ENCODE peak calls at places on chromosomes 5 and 9, in nine cellular contexts. M is AG10803; O is endodermal cell; R is NB4; T is keratinocyte; N is mesothelial cell of epicardium; E is cardiac muscle cell; X is CD8-positive, alpha-beta T cell; Z is spleen. V is an unnamed sample.
A peak's percentile ranks its signal among the peaks of the same experiment; 100 is the strongest.

GRCh38 chr9:81669011-81669739 is 20.2 kb downstream of the TLE1 start:
- DNase-seq in M (no peak), O (no peak), T (no peak), N (no peak), X (no peak), Z (no peak), R (no peak), E (no peak), V (no peak)

GRCh38 chr9:86921141-86921868 is 26.0 kb downstream of the GAS1 start:
- DNase-seq in N (no peak), Z (no peak), M (peak; percentile 57), X (no peak), O (no peak), T (no peak), E (no peak), R (no peak), V (no peak)

GRCh38 chr9:115063058-115063850 is 54.7 kb downstream of the TNC start:
- DNase-seq in T (peak; percentile 28), M (peak; percentile 55), Z (no peak), O (no peak), E (peak; percentile 25), R (no peak), X (no peak), N (no peak), V (no peak)

GRCh38 chr9:33264473-33265177 is at the start of the genes BAG1 and CHMP5:
- DNase-seq in M (peak; percentile 99), X (peak; percentile 100), R (peak; percentile 100), O (peak; percentile 100), N (peak; percentile 100), E (peak; percentile 100), T (peak; percentile 99), Z (peak; percentile 100), V (peak; percentile 99)

GRCh38 chr5:32710859-32711692 is at the start of gene NPR3:
- DNase-seq in E (peak; percentile 48), O (no peak), T (no peak), Z (no peak), X (no peak), N (no peak), M (peak; percentile 76), R (no peak), V (no peak)

GRCh38 chr5:132591140-132591539 is 34.4 kb downstream of the RAD50 start:
- DNase-seq in X (no peak), O (no peak), M (peak; percentile 4), N (no peak), R (peak; percentile 11), Z (no peak), E (peak; percentile 21), T (no peak), V (peak; percentile 20)

GRCh38 chr5:143636951-143637528 is 174.9 kb upstream of the HMHB1 start:
- DNase-seq in O (no peak), R (no peak), Z (no peak), E (peak; percentile 53), T (no peak), N (no peak), X (no peak), M (peak; percentile 52), V (no peak)

GRCh38 chr9:88721028-88721427 is 186.1 kb downstream of the NXNL2 start:
- DNase-seq in R (no peak), M (no peak), E (no peak), N (no peak), X (no peak), T (no peak), Z (no peak), O (no peak), V (no peak)

GRCh38 chr9:88537743-88538055 is 2.7 kb downstream of the NXNL2 start:
- DNase-seq in T (no peak), E (peak; percentile 91), M (peak; percentile 96), N (no peak), X (no peak), R (peak; percentile 86), Z (peak; percentile 58), O (peak; percentile 56), V (no peak)

GRCh38 chr5:96687812-96688453 is 25.8 kb downstream of the CAST start:
- DNase-seq in X (no peak), R (peak; percentile 58), N (no peak), T (no peak), O (no peak), E (peak; percentile 75), Z (no peak), M (peak; percentile 55), V (peak; percentile 46)
- TF ChIP-seq CTCF in X (no peak), R (peak; percentile 46), N (peak; percentile 79), T (peak; percentile 70), O (peak; percentile 82), E (peak; percentile 70), Z (peak; percentile 60), M (peak; percentile 63), V (peak; percentile 54)

GRCh38 chr9:34634551-34634945 is 3.0 kb downstream of the SIGMAR1 start:
- DNase-seq in Z (no peak), R (no peak), X (no peak), E (no peak), N (no peak), O (no peak), M (no peak), T (no peak), V (no peak)

GRCh38 chr9:34638138-34638445 is 505 bp upstream of the SIGMAR1 start:
- DNase-seq in X (no peak), N (no peak), Z (no peak), R (no peak), E (no peak), T (no peak), O (no peak), M (no peak), V (no peak)

GRCh38 chr9:34635556-34635955 is 2.0 kb downstream of the SIGMAR1 start:
- DNase-seq in O (no peak), R (no peak), M (no peak), X (no peak), Z (no peak), T (no peak), E (no peak), N (no peak), V (no peak)

GRCh38 chr9:34636791-34637355 is 714 bp downstream of the SIGMAR1 start:
- DNase-seq in N (no peak), Z (no peak), X (no peak), T (no peak), O (no peak), E (peak; percentile 49), R (peak; percentile 64), M (peak; percentile 35), V (no peak)

DNA sequence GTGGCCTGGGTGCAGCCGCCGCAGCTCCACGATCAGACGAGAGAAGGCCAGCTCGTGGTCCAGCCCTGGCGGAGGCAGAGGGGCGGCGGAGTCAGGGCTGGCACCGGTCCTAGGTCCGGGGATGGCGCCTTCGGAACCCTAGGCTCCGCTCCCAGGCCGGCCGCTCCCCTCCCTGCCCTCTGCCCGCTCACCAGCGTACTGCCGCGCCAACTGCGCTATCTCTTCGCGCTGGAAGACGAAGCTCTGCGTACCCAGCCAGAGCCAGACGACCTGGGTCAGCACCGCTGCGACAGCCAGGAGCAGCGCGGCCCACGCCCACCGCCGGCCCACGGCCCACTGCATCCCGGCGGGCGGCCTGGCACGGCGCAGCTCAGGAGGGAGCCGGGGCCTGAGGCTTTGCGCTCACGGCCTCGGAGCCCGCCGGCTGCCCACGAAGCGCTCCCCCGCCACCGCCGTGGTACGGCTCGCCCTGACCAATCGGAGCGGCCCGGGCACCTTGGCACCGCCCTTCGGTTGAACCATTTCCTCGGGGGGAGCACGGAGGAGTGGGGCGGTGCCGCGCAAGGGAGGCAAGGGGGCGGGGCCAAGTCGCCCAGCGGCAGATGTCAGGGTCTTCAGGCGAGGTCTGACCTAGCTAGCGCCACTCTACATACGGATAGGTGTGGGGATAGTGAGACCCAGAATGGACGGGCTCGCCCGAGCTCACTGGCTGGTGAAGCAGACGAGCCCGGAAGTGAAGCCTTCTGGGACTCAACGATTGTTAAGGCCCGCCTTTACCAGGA is at the start of gene SIGMAR1:
- DNase-seq in Z (peak; percentile 98), T (no peak), O (peak; percentile 98), N (peak; percentile 88), R (peak; percentile 100), M (peak; percentile 92), E (peak; percentile 96), X (peak; percentile 85), V (peak; percentile 93)
- TF ChIP-seq CTCF in Z (peak; percentile 7), T (no peak), O (no peak), N (no peak), R (no peak), M (no peak), E (no peak), X (no peak), V (no peak)

GRCh38 chr9:96222132-96222531 is 79.8 kb downstream of the HSD17B3 start:
- DNase-seq in T (no peak), N (no peak), R (peak; percentile 16), M (no peak), O (no peak), Z (no peak), X (no peak), E (peak; percentile 46), V (no peak)
- TF ChIP-seq CTCF in T (peak; percentile 65), N (peak; percentile 69), R (peak; percentile 45), M (peak; percentile 40), O (peak; percentile 78), Z (no peak), X (no peak), E (peak; percentile 68), V (peak; percentile 25)

GRCh38 chr9:23088932-23089364 is 642.3 kb downstream of the DMRTA1 start:
- DNase-seq in X (no peak), E (no peak), O (peak; percentile 93), Z (peak; percentile 70), T (no peak), M (peak; percentile 1), R (peak; percentile 0), N (no peak), V (no peak)
- TF ChIP-seq CTCF in X (no peak), E (no peak), O (peak; percentile 89), Z (no peak), T (no peak), M (peak; percentile 9), R (no peak), N (no peak), V (no peak)

DNA sequence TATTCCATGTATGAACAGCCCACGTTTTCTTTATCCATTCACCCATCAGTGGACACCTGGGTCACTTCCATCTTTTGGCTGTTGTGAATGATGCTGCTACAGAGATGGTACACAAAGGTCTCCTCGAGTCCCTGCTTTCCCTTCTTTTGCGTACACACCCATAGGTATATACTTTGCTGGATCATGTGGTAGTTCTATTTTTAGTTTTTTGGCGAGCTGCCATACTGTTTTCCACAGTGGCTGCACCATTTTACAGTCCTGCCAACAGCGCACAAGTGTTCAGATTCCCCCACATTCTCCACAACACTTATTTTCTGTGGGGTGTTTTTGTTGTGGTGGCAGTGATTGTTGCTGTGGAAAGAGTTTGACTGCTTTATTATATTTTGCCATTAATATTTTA is 16.2 kb downstream of the RAPGEF1 start:
- DNase-seq in N (no peak), Z (no peak), R (no peak), M (no peak), X (no peak), O (no peak), T (no peak), E (no peak), V (no peak)
- TF ChIP-seq CTCF in N (no peak), Z (no peak), R (no peak), M (no peak), X (no peak), O (no peak), T (no peak), E (no peak), V (no peak)

GRCh38 chr5:3509290-3509689 is 86.3 kb upstream of the IRX1 start:
- DNase-seq in N (no peak), E (no peak), Z (no peak), O (no peak), M (no peak), X (no peak), T (no peak), R (peak; percentile 10), V (no peak)
- TF ChIP-seq CTCF in N (no peak), E (no peak), Z (no peak), O (peak; percentile 57), M (peak; percentile 3), X (no peak), T (no peak), R (peak; percentile 49), V (no peak)